ENCODE peak calls at places on chromosome 9, in four cellular contexts. S is RWPE1; X is activated CD8-positive, alpha-beta T cell treated with anti-CD3 and anti-CD28 coated beads for 36 hours; I is pancreas. F is an unnamed sample.
A peak's percentile ranks its signal among the peaks of the same experiment; 100 is the strongest.

GRCh38 chr9:125137200-125137599 is 6.1 kb downstream of the SCAI start:
- DNase-seq in I (no peak), S (no peak), X (no peak), F (no peak)

GRCh38 chr9:123346026-123346425 is 10.0 kb upstream of the CRB2 start:
- DNase-seq in X (no peak), S (no peak), I (no peak), F (no peak)

GRCh38 chr9:76817489-76817888 is 53.3 kb downstream of the PCA3 start:
- DNase-seq in S (peak; percentile 46), I (no peak), X (no peak), F (peak; percentile 80)

GRCh38 chr9:135914921-135915320 is 7.6 kb upstream of the CAMSAP1 start:
- DNase-seq in X (no peak), I (no peak), S (no peak), F (no peak)

GRCh38 chr9:18238254-18238653 is 235.7 kb upstream of the ADAMTSL1 start:
- DNase-seq in X (no peak), S (peak; percentile 73), I (no peak), F (peak; percentile 93)

GRCh38 chr9:125472926-125473701 is 211.5 kb downstream of the GAPVD1 start:
- DNase-seq in I (no peak), X (no peak), S (no peak), F (peak; percentile 14)

GRCh38 chr9:126508928-126509327 is 104.8 kb upstream of the LMX1B start:
- DNase-seq in X (no peak), I (no peak), S (no peak), F (no peak)

GRCh38 chr9:78609471-78609870 is 312.5 kb downstream of the PSAT1 start:
- DNase-seq in S (no peak), X (no peak), I (no peak), F (no peak)

GRCh38 chr9:90914868-90915483 is 113.4 kb downstream of the SYK start:
- DNase-seq in S (peak; percentile 96), X (peak; percentile 80), I (peak; percentile 91), F (peak; percentile 85)

GRCh38 chr9:19809422-19810269 is 20.8 kb upstream of the SLC24A2 start:
- DNase-seq in X (no peak), I (no peak), S (no peak), F (no peak)

GRCh38 chr9:127039492-127039891 is 82.9 kb downstream of the ANGPTL2 start:
- DNase-seq in S (no peak), X (no peak), I (no peak), F (no peak)

GRCh38 chr9:117729375-117729774 is 25.2 kb downstream of the TLR4 start:
- DNase-seq in I (no peak), X (no peak), S (no peak), F (no peak)

GRCh38 chr9:93582550-93582949 is 6.2 kb downstream of the PHF2 start:
- DNase-seq in I (no peak), X (no peak), S (no peak), F (no peak)

GRCh38 chr9:80489329-80489728 is 917.6 kb downstream of the TLE4 start:
- DNase-seq in S (no peak), X (no peak), I (no peak), F (no peak)

GRCh38 chr9:28073278-28073677 is 500.0 kb upstream of the C9orf72 start:
- DNase-seq in X (peak; percentile 5), I (no peak), S (peak; percentile 34), F (peak; percentile 65)

GRCh38 chr9:38421498-38422211 is 2.6 kb downstream of the IGFBPL1 start:
- DNase-seq in I (no peak), S (no peak), X (no peak), F (no peak)

GRCh38 chr9:134891713-134892112 is 11.1 kb downstream of the FCN2 start:
- DNase-seq in I (peak; percentile 19), X (no peak), S (no peak), F (no peak)

GRCh38 chr9:6894135-6894534 is 136.4 kb downstream of the KDM4C start:
- DNase-seq in I (no peak), X (peak; percentile 63), S (no peak), F (no peak)

GRCh38 chr9:86975086-86975485 is 27.8 kb upstream of the GAS1 start:
- DNase-seq in S (no peak), I (no peak), X (no peak), F (no peak)

GRCh38 chr9:32500768-32501167 is 25.2 kb downstream of the RIGI start:
- DNase-seq in S (peak; percentile 54), X (no peak), I (no peak), F (peak; percentile 18)

GRCh38 chr9:112696461-112696860 is 21.5 kb downstream of the INIP start:
- DNase-seq in I (no peak), X (peak; percentile 38), S (no peak), F (no peak)

GRCh38 chr9:13513710-13514444 is 234.4 kb upstream of the MPDZ start:
- DNase-seq in S (peak; percentile 44), I (no peak), X (no peak), F (peak; percentile 69)

GRCh38 chr9:21252727-21253547 is 13.1 kb upstream of the IFNA14 start:
- DNase-seq in I (no peak), S (peak; percentile 46), X (peak; percentile 37), F (peak; percentile 23)

GRCh38 chr9:72986522-72987116 is 33.8 kb upstream of the ALDH1A1 start:
- DNase-seq in X (no peak), S (no peak), I (no peak), F (no peak)

GRCh38 chr9:135567311-135567710 is 5.8 kb downstream of the PAEP start:
- DNase-seq in I (no peak), S (no peak), X (no peak), F (no peak)

GRCh38 chr9:36306481-36307306 is 48.4 kb upstream of the GNE start:
- DNase-seq in I (no peak), X (peak; percentile 7), S (peak; percentile 36), F (peak; percentile 18)

GRCh38 chr9:135254176-135255032 is 166.9 kb downstream of the OLFM1 start:
- DNase-seq in S (no peak), X (no peak), I (peak; percentile 50), F (no peak)

GRCh38 chr9:7173139-7173538 is 415.4 kb downstream of the KDM4C start:
- DNase-seq in X (no peak), I (no peak), S (no peak), F (no peak)

GRCh38 chr9:35910613-35911488 is 1.6 kb downstream of the SPAAR start:
- DNase-seq in X (peak; percentile 68), I (peak; percentile 38), S (peak; percentile 77), F (peak; percentile 86)

GRCh38 chr9:122904466-122904822 is 715 bp downstream of the RC3H2 start:
- DNase-seq in X (peak; percentile 41), I (peak; percentile 60), S (peak; percentile 54), F (peak; percentile 53)

GRCh38 chr9:94980947-94981632 is 254.6 kb downstream of the AOPEP start:
- DNase-seq in S (no peak), I (no peak), X (no peak), F (no peak)
- TF ChIP-seq CTCF in S (no peak), I (no peak), X (no peak), F (no peak)

GRCh38 chr9:71740199-71740598 is 28.1 kb downstream of the CEMIP2 start:
- DNase-seq in X (no peak), S (no peak), I (no peak), F (no peak)

GRCh38 chr9:71742703-71743102 is 25.6 kb downstream of the CEMIP2 start:
- DNase-seq in S (no peak), X (no peak), I (no peak), F (no peak)

GRCh38 chr9:71743217-71743705 is 25.1 kb downstream of the CEMIP2 start:
- DNase-seq in S (no peak), I (no peak), X (no peak), F (peak; percentile 78)

GRCh38 chr9:71743884-71744283 is 24.4 kb downstream of the CEMIP2 start:
- DNase-seq in X (no peak), S (no peak), I (no peak), F (no peak)

DNA sequence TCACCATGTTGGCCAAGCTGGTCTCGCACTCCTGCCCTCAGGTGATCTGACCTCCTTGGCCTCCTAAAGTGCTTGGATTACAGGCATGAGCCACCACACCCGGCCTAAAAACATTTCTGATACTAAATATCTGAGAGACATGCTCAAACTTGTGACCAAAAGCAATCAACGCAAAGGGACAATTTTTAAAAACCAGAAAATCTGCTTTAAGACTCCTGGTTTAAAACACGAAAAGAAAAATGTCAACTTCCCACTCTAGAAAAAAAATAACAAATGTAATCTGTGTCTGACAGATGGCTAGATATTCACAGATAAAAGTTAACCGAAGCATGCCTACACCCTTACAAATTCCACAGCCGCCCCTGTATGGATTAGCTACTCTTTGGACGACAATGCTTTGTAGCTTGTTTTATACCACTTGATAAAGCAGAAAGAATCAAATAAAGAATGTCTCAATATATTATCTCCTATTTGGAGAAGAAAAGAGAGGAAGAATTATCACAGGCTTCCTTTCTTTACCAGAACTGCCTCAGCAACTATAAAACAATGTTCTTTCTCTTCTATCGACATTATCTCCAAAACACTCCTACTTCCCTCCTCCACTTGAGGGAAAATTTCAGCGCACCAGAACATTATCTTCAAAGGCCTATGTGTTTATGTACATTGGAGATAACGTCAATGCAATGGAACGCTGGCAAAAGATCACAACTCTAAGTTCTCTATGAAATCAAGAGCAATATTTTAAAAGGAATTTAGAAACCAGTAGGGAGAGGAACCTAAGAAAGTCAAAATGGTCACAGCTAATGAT is 26.3 kb downstream of the CEMIP2 start:
- DNase-seq in S (no peak), I (no peak), X (no peak), F (no peak)
- TF ChIP-seq CTCF in S (no peak), I (no peak), X (no peak), F (no peak)

GRCh38 chr9:89567649-89568048 is 37.2 kb upstream of the GADD45G start:
- DNase-seq in X (no peak), I (no peak), S (no peak), F (no peak)
- TF ChIP-seq CTCF in X (no peak), I (no peak), S (no peak), F (no peak)

GRCh38 chr9:34594177-34594576 is 4.7 kb upstream of the CNTFR start:
- DNase-seq in S (no peak), X (no peak), I (no peak), F (no peak)

GRCh38 chr9:34592895-34593601 is 3.5 kb upstream of the CNTFR start:
- DNase-seq in I (no peak), S (no peak), X (peak; percentile 30), F (peak; percentile 47)

GRCh38 chr9:34590376-34591090 is 1.0 kb upstream of the CNTFR start:
- DNase-seq in X (peak; percentile 24), S (no peak), I (peak; percentile 71), F (no peak)

GRCh38 chr9:34591091-34591910 is 1.8 kb upstream of the CNTFR start:
- DNase-seq in S (peak; percentile 88), X (peak; percentile 84), I (peak; percentile 94), F (peak; percentile 68)

DNA sequence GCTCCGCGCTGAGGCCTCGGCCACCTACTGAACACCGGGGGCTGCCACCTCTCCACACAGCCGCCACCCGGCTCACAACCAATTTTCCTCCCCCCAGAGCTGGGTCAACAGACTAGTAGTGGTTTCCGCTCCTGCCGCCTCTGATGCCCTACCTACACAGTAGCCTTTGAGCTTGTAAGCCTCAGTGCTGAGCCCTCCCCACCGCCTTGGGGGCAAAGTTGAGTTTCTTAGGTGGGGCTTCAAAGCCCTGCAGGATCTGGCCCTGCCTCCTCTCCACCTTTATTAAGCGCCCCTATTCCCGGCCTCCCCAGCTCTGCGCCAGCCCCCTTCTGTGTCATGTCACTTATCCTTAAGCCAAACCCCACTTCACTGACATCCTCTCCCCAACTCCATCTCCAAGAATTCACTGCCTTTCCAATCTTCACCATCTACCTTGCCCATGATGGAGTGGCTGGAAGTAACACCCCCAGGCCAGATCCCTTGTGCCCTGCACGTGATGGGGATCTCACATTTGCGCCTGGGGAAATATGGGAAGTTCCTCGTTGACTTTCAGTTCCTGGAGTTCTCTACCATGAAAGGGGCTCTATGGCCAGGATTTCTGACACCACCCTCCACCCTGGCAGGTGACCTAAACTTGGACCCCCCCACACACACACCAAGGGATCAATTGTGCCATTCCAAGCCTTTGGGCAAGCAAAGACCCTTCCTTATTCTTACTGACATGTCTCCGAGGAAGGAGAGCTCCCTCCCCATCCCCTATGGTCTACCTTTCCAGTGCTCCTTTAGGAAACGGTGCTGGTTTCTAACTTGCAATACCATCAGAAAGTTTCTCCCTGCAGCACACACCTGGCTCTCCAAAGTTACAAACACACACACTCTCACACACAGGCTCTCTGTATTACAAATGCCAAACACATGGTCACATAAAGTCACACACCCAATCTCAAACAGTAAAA is 2.7 kb upstream of the CNTFR start:
- DNase-seq in S (no peak), X (no peak), I (no peak), F (no peak)
- TF ChIP-seq CTCF in S (peak; percentile 80), X (no peak), I (no peak), F (no peak)